ENCODE peak calls at places on chromosome 22, in six cellular contexts. T, N, S, A, H and Q are unnamed samples.

GRCh38 chr22:24338701-24339451 is 68.2 kb downstream of the SPECC1L start:
- DNase-seq in T (no peak), N (no peak), H (peak; percentile 31), A (no peak), S (no peak), Q (peak; percentile 37)

GRCh38 chr22:17009640-17010291 is 1.7 kb upstream of the GAB4 start:
- DNase-seq in S (no peak), A (no peak), H (no peak), N (no peak), T (no peak), Q (no peak)

GRCh38 chr22:19723165-19723989 is at the start of gene GP1BB:
- DNase-seq in N (peak; percentile 25), A (no peak), H (no peak), S (peak; percentile 63), T (peak; percentile 60), Q (no peak)

GRCh38 chr22:49848690-49849160 is 4.9 kb upstream of the ZBED4 start:
- DNase-seq in A (no peak), N (no peak), S (no peak), H (no peak), T (no peak), Q (no peak)

GRCh38 chr22:41989246-41989645 is 9.3 kb upstream of the WBP2NL start:
- DNase-seq in N (no peak), H (no peak), S (no peak), T (no peak), A (no peak), Q (no peak)

GRCh38 chr22:37080838-37081237 is 28.7 kb downstream of the TMPRSS6 start:
- DNase-seq in N (no peak), A (no peak), S (no peak), T (no peak), H (no peak), Q (no peak)

GRCh38 chr22:43996170-43996980 is 27.7 kb upstream of the PARVB start:
- DNase-seq in H (no peak), N (no peak), S (peak; percentile 59), T (peak; percentile 32), A (peak; percentile 26), Q (no peak)

GRCh38 chr22:42881982-42882656 is 25.0 kb upstream of the ARFGAP3 start:
- DNase-seq in T (peak; percentile 97), N (no peak), H (no peak), A (no peak), S (no peak), Q (no peak)

GRCh38 chr22:35971418-35972119 is 57.1 kb downstream of the RBFOX2 start:
- DNase-seq in S (no peak), H (peak; percentile 96), T (no peak), N (peak; percentile 90), A (no peak), Q (peak; percentile 79)

GRCh38 chr22:50672041-50672440 is 582 bp upstream of the SHANK3 start:
- DNase-seq in N (no peak), A (no peak), S (no peak), H (no peak), T (no peak), Q (no peak)

GRCh38 chr22:44495629-44496028 is 2.4 kb downstream of the RTL6 start:
- DNase-seq in H (no peak), N (no peak), S (no peak), T (no peak), A (no peak), Q (no peak)

GRCh38 chr22:50184004-50184461 is 1.7 kb upstream of the TRABD start:
- DNase-seq in A (no peak), N (peak; percentile 81), H (peak; percentile 46), T (peak; percentile 90), S (peak; percentile 71), Q (peak; percentile 19)

GRCh38 chr22:29635734-29636357 is 32.4 kb downstream of the NF2 start:
- DNase-seq in T (no peak), H (peak; percentile 71), N (peak; percentile 76), S (no peak), A (no peak), Q (peak; percentile 30)

GRCh38 chr22:20055144-20055543 is 24.9 kb upstream of the DGCR8 start:
- DNase-seq in H (no peak), T (no peak), A (no peak), S (no peak), N (no peak), Q (no peak)

GRCh38 chr22:20486229-20486628 is 9.4 kb downstream of the KLHL22 start:
- DNase-seq in H (no peak), T (no peak), A (no peak), S (no peak), N (no peak), Q (no peak)

GRCh38 chr22:49737101-49737551 is 90.5 kb downstream of the BRD1 start:
- DNase-seq in A (no peak), S (no peak), H (no peak), N (no peak), T (no peak), Q (no peak)

GRCh38 chr22:38657248-38657909 is 941 bp downstream of the CBY1 start:
- DNase-seq in T (peak; percentile 56), N (peak; percentile 12), A (no peak), H (peak; percentile 6), S (peak; percentile 44), Q (no peak)

GRCh38 chr22:46823248-46823647 is 60.8 kb downstream of the TBC1D22A start:
- DNase-seq in H (no peak), N (no peak), T (no peak), S (no peak), A (no peak), Q (no peak)

GRCh38 chr22:24104307-24105017 is 76.8 kb upstream of the SUSD2 start:
- DNase-seq in N (no peak), S (no peak), T (no peak), H (no peak), A (no peak), Q (no peak)

GRCh38 chr22:20268350-20269012 is 363 bp upstream of the RTN4R start:
- DNase-seq in A (no peak), N (peak; percentile 55), S (peak; percentile 82), H (peak; percentile 11), T (peak; percentile 78), Q (no peak)

GRCh38 chr22:34943830-34944229 is 122.1 kb upstream of the ISX start:
- DNase-seq in S (no peak), N (no peak), T (no peak), A (no peak), H (no peak), Q (no peak)

GRCh38 chr22:37020192-37020479 is 594 bp downstream of the MPST start:
- DNase-seq in T (peak; percentile 61), H (peak; percentile 63), S (peak; percentile 71), N (peak; percentile 59), A (no peak), Q (peak; percentile 24)

GRCh38 chr22:43897751-43898261 is 6.0 kb upstream of the PNPLA5 start:
- DNase-seq in N (peak; percentile 54), A (no peak), H (peak; percentile 78), S (no peak), T (no peak), Q (peak; percentile 82)

GRCh38 chr22:46754110-46754799 is 8.2 kb upstream of the TBC1D22A start:
- DNase-seq in N (peak; percentile 96), T (peak; percentile 94), S (peak; percentile 92), H (peak; percentile 98), A (peak; percentile 65), Q (peak; percentile 98)

GRCh38 chr22:41523464-41524221 is 20.6 kb downstream of the POLR3H start:
- DNase-seq in A (no peak), N (peak; percentile 46), T (peak; percentile 35), H (peak; percentile 76), S (no peak), Q (peak; percentile 51)

GRCh38 chr22:33726294-33726711 is 194.0 kb downstream of the LARGE1 start:
- DNase-seq in T (peak; percentile 62), H (peak; percentile 65), S (no peak), A (no peak), N (peak; percentile 42), Q (peak; percentile 25)

GRCh38 chr22:29385748-29386147 is 2.6 kb downstream of the AP1B1 start:
- DNase-seq in S (no peak), A (no peak), T (peak; percentile 57), H (no peak), N (no peak), Q (no peak)

GRCh38 chr22:26393929-26394328 is 35.1 kb upstream of the ASPHD2 start:
- DNase-seq in A (no peak), N (no peak), H (no peak), S (no peak), T (no peak), Q (no peak)
- TF ChIP-seq CTCF in A (no peak), N (peak; percentile 20), H (peak; percentile 9), S (no peak), T (no peak), Q (peak; percentile 55)

GRCh38 chr22:30803679-30804078 is 109.0 kb downstream of the OSBP2 start:
- DNase-seq in A (no peak), T (no peak), H (no peak), N (no peak), S (no peak), Q (no peak)

GRCh38 chr22:30806391-30806861 is 111.8 kb downstream of the OSBP2 start:
- DNase-seq in A (no peak), T (no peak), H (peak; percentile 46), S (no peak), N (peak; percentile 50), Q (peak; percentile 25)

GRCh38 chr22:30804626-30805025 is 110.0 kb downstream of the OSBP2 start:
- DNase-seq in H (no peak), A (no peak), S (no peak), N (no peak), T (no peak), Q (no peak)

GRCh38 chr22:30801695-30802094 is 107.0 kb downstream of the OSBP2 start:
- DNase-seq in S (no peak), A (no peak), N (no peak), H (no peak), T (no peak), Q (no peak)

GRCh38 chr22:30802202-30803166 is 107.8 kb downstream of the OSBP2 start:
- DNase-seq in A (no peak), T (peak; percentile 93), N (peak; percentile 94), S (peak; percentile 93), H (peak; percentile 82), Q (peak; percentile 87)
- TF ChIP-seq CTCF in A (peak; percentile 44), T (peak; percentile 25), N (peak; percentile 17), S (peak; percentile 54), H (no peak), Q (peak; percentile 42)

GRCh38 chr22:40193429-40194421 is 16.0 kb downstream of the TNRC6B start:
- DNase-seq in N (peak; percentile 71), T (no peak), S (no peak), H (peak; percentile 63), A (no peak), Q (no peak)
- TF ChIP-seq CTCF in N (peak; percentile 23), T (no peak), S (no peak), H (peak; percentile 47), A (peak; percentile 31), Q (peak; percentile 71)

DNA sequence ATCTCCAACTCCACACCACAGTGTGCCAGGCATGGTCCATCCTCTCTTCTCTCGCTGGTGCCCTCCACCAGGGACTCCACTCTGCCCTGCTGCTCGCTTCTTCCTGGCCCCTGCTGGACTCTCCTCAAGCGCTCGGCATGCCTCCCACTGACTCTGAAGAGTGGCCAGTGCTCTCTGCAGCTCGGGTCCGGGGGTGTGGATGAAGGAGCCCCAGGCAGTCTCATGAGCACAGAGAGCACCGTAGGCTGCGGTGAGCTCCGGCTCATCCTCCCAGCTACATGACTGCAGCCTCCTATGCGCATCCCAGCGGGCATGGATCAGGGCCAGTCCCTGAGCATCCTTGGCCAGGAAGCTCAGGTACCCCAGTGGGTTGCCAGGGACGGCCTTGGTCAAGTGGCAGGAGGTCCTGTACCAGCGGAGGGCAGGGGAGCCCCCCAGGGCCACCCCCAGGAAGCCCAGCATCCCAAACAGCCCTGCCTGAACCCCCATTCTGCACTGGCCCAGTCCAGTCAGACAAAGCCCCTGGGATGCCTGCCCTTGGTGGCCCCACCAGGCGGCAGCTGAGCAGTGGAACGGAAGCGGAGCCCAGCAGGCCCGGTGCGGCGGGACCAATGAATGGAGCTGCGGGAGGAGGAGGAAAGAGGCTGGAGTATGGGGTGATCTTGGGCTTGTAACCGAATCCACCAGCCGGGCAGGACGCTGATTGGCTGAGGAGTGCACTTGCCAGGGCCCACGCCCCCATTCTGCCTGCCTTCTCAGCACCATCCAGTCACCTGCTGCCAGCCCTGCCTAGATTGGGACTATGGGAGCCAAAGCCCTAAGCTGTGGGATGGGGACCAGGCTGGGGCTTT is at the start of gene PLA2G3:
- DNase-seq in T (no peak), S (no peak), N (peak; percentile 68), H (peak; percentile 62), A (no peak), Q (no peak)
- TF ChIP-seq CTCF in T (no peak), S (no peak), N (peak; percentile 10), H (no peak), A (no peak), Q (no peak)